ENCODE peak calls at places on chromosomes 1 and 21, in four cellular contexts. J is effector memory CD4-positive, alpha-beta T cell; Z is Panc1; N is lower lobe of right lung. I is an unnamed sample.

GRCh38 chr1:186871784-186872183 is 43.0 kb downstream of the PLA2G4A start:
- DNase-seq in J (no peak), Z (no peak), N (no peak), I (no peak)

GRCh38 chr1:203625623-203626189 is 926 bp upstream of the ATP2B4 start:
- DNase-seq in J (peak), Z (peak), N (no peak), I (peak)

GRCh38 chr1:25430073-25430665 is 528 bp upstream of the MACO1 start:
- DNase-seq in J (peak), Z (no peak), N (peak), I (peak)

GRCh38 chr1:11519629-11520031 is 40.7 kb downstream of the DISP3 start:
- DNase-seq in J (no peak), Z (no peak), N (no peak), I (no peak)

GRCh38 chr21:36504067-36505058 is 24.4 kb upstream of the CLDN14 start:
- DNase-seq in J (no peak), Z (peak), N (no peak), I (no peak)

GRCh38 chr1:65163193-65163805 is 15.3 kb downstream of the AK4 start:
- DNase-seq in J (no peak), Z (no peak), N (no peak), I (no peak)

GRCh38 chr1:229129306-229130027 is 141.4 kb upstream of the RAB4A start:
- DNase-seq in J (no peak), Z (no peak), N (no peak), I (peak)

GRCh38 chr21:35933466-35933865 is 126.9 kb downstream of the SETD4 start:
- DNase-seq in J (no peak), Z (no peak), N (no peak), I (no peak)

GRCh38 chr1:32874860-32875793 is 4.4 kb upstream of the FNDC5 start:
- DNase-seq in J (no peak), Z (no peak), N (no peak), I (no peak)

GRCh38 chr1:8625480-8625879 is 192.0 kb downstream of the RERE start:
- DNase-seq in J (no peak), Z (no peak), N (no peak), I (no peak)
- H3K27ac ChIP-seq in J (no peak), Z (peak), N (no peak), I (no peak)

GRCh38 chr21:29658177-29658933 is 281.4 kb downstream of the GRIK1 start:
- DNase-seq in J (no peak), Z (no peak), N (no peak), I (no peak)
- H3K27ac ChIP-seq in J (no peak), Z (no peak), N (no peak), I (peak)

GRCh38 chr1:2155147-2155598 is 39.4 kb downstream of the FAAP20 start:
- DNase-seq in J (no peak), Z (no peak), N (no peak), I (no peak)
- H3K27ac ChIP-seq in J (no peak), Z (no peak), N (no peak), I (no peak)

GRCh38 chr1:154352245-154352580 is 26.9 kb downstream of the ATP8B2 start:
- DNase-seq in J (no peak), Z (no peak), N (no peak), I (no peak)
- H3K27ac ChIP-seq in J (peak), Z (peak), N (peak), I (peak)

DNA sequence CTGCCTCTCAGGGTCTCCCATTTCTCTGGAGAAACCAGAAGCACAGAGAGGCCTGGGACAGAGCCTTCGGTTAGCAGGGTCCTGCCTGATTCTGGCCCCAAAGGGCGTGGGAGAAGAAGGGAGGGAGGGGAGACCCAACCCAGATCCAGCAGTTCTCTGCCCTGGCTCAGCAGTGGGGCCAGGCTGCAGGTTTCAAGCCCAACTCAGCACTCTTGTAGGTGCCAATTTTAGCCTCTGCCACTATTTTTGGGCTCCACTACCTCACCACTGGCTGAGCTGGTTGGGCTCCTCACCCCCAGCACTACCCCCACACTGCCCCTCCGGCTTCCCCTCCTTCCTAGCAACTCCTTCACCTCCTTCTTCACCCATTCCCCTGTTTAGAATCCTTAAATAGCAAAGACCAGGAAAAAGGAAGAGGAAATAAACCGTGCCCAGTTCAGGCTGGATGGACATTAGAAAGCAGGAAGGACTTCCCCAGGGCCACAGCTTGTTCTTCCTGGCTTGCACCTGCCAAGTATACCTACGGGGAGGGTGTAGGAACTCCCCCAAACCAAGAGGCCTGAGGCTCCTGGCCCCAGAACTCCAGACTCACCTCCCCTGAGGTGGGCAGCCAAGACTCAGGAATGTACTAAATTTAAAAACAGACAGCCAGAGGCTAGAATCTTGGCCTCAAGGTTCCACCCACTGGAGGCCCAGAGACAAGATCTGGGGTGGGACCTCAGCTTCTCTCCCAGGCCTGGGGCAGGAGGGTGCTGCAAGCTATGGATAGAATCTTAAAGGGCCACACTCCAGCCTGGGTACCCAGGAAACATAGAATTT is 1.4 kb upstream of the ARHGEF2 start:
- DNase-seq in J (no peak), Z (no peak), N (no peak), I (no peak)
- H3K27ac ChIP-seq in J (peak), Z (peak), N (peak), I (peak)

GRCh38 chr1:66394603-66395002 is 139.3 kb upstream of the SGIP1 start:
- DNase-seq in J (no peak), Z (no peak), N (no peak), I (no peak)

GRCh38 chr1:66397192-66397591 is 136.8 kb upstream of the SGIP1 start:
- DNase-seq in J (no peak), Z (no peak), N (no peak), I (no peak)

GRCh38 chr1:66393586-66394334 is 140.2 kb upstream of the SGIP1 start:
- DNase-seq in J (no peak), Z (no peak), N (peak), I (no peak)

GRCh38 chr1:66395202-66396061 is 138.5 kb upstream of the SGIP1 start:
- DNase-seq in J (no peak), Z (no peak), N (no peak), I (no peak)

DNA sequence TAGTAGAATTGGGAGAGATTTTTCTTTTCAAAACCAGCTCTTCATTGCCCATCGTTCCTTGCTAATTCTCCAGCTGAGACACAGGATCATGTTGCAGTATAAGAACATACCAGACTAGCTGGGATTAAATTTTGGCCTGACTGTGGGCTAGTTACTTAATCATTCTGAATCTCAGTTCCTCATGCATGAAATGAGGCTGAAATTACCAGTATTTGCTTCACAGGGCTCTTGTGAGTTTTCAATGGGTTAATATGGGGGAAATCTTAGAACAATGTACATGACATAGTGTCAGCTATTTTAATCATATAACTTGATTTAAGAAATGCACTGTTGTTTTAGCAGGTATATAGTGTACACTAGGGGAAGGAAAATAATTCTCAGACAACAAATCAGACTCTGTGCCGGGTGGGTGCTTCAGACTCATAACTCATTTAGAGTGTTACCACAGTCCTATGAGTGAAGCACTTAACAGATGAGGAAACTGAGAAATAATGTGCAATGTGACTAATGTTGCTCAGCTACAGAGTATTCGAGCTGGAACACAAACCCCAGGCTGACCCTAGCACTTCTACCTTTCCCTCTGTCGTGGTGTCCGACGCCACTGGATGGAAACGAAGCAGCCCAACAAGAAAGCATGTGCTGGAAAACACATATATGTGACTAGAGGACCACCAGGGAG is 137.6 kb upstream of the SGIP1 start:
- DNase-seq in J (no peak), Z (no peak), N (peak), I (no peak)
- H3K27ac ChIP-seq in J (no peak), Z (no peak), N (peak), I (no peak)

DNA sequence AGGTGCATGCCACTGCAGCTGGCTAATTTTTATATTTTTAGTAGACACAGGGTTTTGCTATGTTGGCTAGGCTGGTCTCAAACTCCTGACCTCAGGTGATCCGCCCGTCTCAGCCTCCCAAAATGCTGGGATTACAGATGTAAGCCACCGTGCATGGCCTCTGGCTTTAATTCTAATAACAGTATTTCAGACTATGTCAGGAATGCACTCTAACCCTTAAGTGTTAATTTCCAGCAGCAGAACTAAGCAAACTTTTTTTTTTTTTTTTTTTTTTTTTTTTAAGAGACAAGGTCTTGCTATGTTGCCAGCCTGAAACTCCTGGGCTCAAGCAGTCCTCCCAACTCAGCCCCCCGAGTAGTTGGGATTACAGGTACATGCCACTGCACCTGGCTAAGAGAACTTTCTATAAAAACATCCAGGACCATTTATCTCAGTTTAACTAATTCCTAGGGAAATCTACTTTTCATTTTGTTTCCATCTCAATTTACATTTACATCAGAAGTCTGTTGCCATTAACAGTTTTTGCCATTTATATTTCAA is 6.5 kb downstream of the DCAF8 start:
- DNase-seq in J (no peak), Z (no peak), N (no peak), I (no peak)
- H3K27ac ChIP-seq in J (no peak), Z (no peak), N (no peak), I (no peak)